ENCODE peak calls at places on chromosomes 7 and 10, in eight cellular contexts. H is A549, Y is WTC11, S is GM12878, K is endothelial cell of umbilical vein, G is HCT116, V is HepG2, U is K562. X is an unnamed sample.

GRCh38 chr7:139182363-139182762 is 48.7 kb upstream of the UBN2 start:
- DNase-seq in H (no peak), Y (no peak), S (no peak), K (no peak), G (no peak), V (no peak), U (no peak), X (no peak)

GRCh38 chr7:128094686-128095085 is 63.4 kb upstream of the LRRC4 start:
- DNase-seq in H (no peak), Y (no peak), S (no peak), K (no peak), G (no peak), V (no peak), U (no peak), X (no peak)

GRCh38 chr10:77474939-77475338 is 162.7 kb downstream of the KCNMA1 start:
- DNase-seq in H (no peak), Y (no peak), S (no peak), K (no peak), G (no peak), V (no peak), U (no peak), X (no peak)

GRCh38 chr10:93790454-93790853 is 32.7 kb downstream of the LGI1 start:
- DNase-seq in H (no peak), Y (no peak), S (no peak), K (no peak), G (no peak), V (peak; percentile 58), U (no peak), X (no peak)

GRCh38 chr7:99679032-99679399 is 780 bp downstream of the CYP3A5 start:
- DNase-seq in H (peak; percentile 90), Y (no peak), S (no peak), K (no peak), G (peak; percentile 49), V (peak; percentile 83), U (peak; percentile 77), X (peak; percentile 41)

GRCh38 chr10:103186128-103186527 is 6.9 kb downstream of the NT5C2 start:
- DNase-seq in H (no peak), Y (no peak), S (no peak), K (no peak), G (no peak), V (no peak), U (no peak), X (no peak)

GRCh38 chr10:77416327-77417135 is 221.1 kb downstream of the KCNMA1 start:
- DNase-seq in H (peak; percentile 68), Y (no peak), S (no peak), K (no peak), G (no peak), V (no peak), U (no peak), X (no peak)

GRCh38 chr10:4843525-4844180 is 17.6 kb downstream of the AKR1E2 start:
- DNase-seq in H (no peak), Y (no peak), S (no peak), K (no peak), G (no peak), V (no peak), U (no peak), X (no peak)

GRCh38 chr10:18010050-18010449 is 58.3 kb downstream of the SLC39A12 start:
- DNase-seq in H (no peak), Y (no peak), S (no peak), K (no peak), G (no peak), V (no peak), U (no peak), X (no peak)

GRCh38 chr7:29825750-29826529 is 19.6 kb downstream of the WIPF3 start:
- DNase-seq in H (no peak), Y (no peak), S (peak; percentile 26), K (no peak), G (no peak), V (no peak), U (no peak), X (no peak)

GRCh38 chr7:85681241-85681640 is 494.4 kb upstream of the SEMA3D start:
- DNase-seq in H (no peak), Y (no peak), S (no peak), K (no peak), G (no peak), V (no peak), U (no peak), X (no peak)

GRCh38 chr10:35208949-35209613 is 82.4 kb downstream of the CREM start:
- DNase-seq in H (no peak), Y (no peak), S (no peak), K (no peak), G (no peak), V (no peak), U (no peak), X (no peak)

GRCh38 chr10:27742926-27743735 is 2.5 kb downstream of the MKX start:
- DNase-seq in H (no peak), Y (peak; percentile 53), S (no peak), K (peak; percentile 12), G (no peak), V (no peak), U (no peak), X (peak; percentile 26)

DNA sequence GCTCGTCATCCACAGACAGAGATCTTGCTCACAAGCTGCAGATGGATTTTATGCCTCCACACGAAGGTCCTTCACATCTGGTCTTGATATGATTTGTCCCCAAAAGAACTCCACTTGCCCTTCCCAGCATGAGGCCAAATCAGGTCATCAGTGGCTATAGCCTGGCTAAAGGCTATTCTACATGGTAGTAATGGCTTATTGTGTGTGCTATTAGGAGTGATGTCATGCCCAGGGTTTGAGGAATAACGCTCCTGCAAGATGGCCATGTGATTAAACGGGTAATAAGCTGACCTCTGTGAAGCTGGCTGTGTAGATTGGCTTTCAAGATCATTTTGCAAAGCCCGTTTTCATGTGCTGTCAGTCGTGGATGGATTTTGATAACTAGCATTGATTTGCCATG is 313.8 kb downstream of the FRMD4A start:
- DNase-seq in H (no peak), Y (no peak), S (no peak), K (no peak), G (no peak), V (no peak), U (no peak), X (no peak)
- TF ChIP-seq MAX in H (no peak), Y (no peak), S (no peak), K (no peak), G (no peak), V (no peak), U (no peak), X (no peak)

DNA sequence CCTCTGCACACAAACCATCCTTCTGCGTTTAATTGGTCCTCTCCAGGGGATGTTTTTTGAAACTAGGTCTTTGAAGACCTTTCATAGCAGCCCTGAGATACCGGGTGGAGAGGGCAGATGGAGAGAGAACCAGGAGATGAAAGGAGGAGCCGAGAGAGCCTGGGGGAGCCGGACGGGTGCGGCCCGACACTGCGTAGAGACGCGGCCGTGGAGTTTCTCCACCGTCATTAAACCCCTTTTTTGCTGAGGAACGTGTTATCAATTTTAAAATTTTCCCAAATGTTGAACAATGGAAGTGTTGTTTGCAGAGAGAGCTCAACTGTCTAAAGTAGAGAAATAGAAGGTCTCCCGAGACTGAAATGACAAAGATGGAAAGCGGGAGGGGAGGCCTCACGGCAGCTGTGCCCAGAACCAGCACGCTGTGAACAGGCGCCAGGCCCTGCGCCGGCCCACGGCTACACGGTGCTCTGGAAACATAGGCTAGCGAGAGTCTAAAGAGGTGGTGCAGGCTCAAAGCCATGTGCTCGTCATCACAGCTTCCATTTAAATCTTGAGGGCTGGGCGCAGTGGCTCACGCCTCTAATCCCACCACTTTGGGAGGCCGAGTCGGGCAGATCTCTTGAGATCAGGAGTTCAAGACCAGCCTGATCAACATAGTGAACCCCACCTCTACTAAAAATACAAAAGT is 307.0 kb downstream of the PTPRN2 start:
- DNase-seq in H (no peak), Y (no peak), S (no peak), K (no peak), G (no peak), V (no peak), U (no peak), X (no peak)
- TF ChIP-seq MAX in H (no peak), Y (no peak), S (no peak), K (no peak), G (no peak), V (no peak), U (no peak), X (no peak)

DNA sequence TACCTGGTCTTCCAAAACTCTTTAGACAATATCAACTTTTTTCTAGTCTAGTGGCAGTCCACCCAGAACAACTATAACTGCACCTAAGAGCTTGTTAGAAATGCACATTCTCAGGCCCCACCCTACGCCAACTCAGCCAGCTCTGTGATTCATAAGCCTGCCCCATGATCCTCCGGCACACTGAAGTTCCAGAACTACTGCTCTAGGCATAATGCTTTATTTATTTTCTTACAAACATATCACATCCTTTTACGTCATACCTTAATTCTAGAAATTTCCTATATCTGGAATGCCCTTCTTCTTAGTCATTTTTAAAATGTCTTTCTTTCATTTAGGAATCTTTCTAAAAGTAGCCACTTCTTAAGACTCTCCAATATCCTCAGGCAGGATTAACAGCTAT is 480.2 kb downstream of the INHBA start:
- DNase-seq in H (no peak), Y (no peak), S (no peak), K (peak; percentile 37), G (no peak), V (no peak), U (no peak), X (no peak)
- TF ChIP-seq MAX in H (no peak), Y (no peak), S (no peak), K (no peak), G (no peak), V (no peak), U (no peak), X (no peak)

GRCh38 chr7:151413241-151413640 is 3.4 kb upstream of the WDR86 start:
- DNase-seq in H (no peak), Y (no peak), S (no peak), K (no peak), G (no peak), V (no peak), U (no peak), X (no peak)
- TF ChIP-seq MAX in H (no peak), Y (no peak), S (no peak), K (no peak), G (no peak), V (no peak), U (no peak), X (no peak)

GRCh38 chr10:124027306-124028050 is 65.9 kb downstream of the CHST15 start:
- DNase-seq in H (no peak), Y (no peak), S (no peak), K (no peak), G (no peak), V (no peak), U (no peak), X (no peak)

GRCh38 chr10:124025152-124025551 is 68.2 kb downstream of the CHST15 start:
- DNase-seq in H (no peak), Y (no peak), S (no peak), K (no peak), G (no peak), V (no peak), U (no peak), X (no peak)

GRCh38 chr10:124025638-124026336 is 67.6 kb downstream of the CHST15 start:
- DNase-seq in H (no peak), Y (no peak), S (no peak), K (peak; percentile 31), G (peak; percentile 15), V (peak; percentile 48), U (peak; percentile 12), X (peak; percentile 25)

GRCh38 chr10:124028700-124029487 is 64.5 kb downstream of the CHST15 start:
- DNase-seq in H (no peak), Y (no peak), S (no peak), K (no peak), G (no peak), V (no peak), U (no peak), X (no peak)

GRCh38 chr10:124026337-124026939 is 67.0 kb downstream of the CHST15 start:
- DNase-seq in H (no peak), Y (peak; percentile 40), S (no peak), K (no peak), G (no peak), V (no peak), U (no peak), X (no peak)
- TF ChIP-seq MAX in H (no peak), Y (no peak), S (no peak), K (no peak), G (no peak), V (no peak), U (no peak), X (no peak)